ENCODE peak calls at places on chromosomes 5 and 9, in six cellular contexts. H is epithelial cell of esophagus; T is IMR-90; W is SHP77; L is stimulated activated naive CD8-positive, alpha-beta T cell treated with anti-CD3 and anti-CD28 coated beads, Interleukin-15, amount 100 ng/mL, for 72 hours; Y is SIG-M5. U is an unnamed sample.

GRCh38 chr9:114002271-114002985 is 75.7 kb downstream of the AMBP start:
- DNase-seq in T (no peak), L (no peak), H (no peak), W (no peak), Y (no peak), U (no peak)

GRCh38 chr5:113081881-113082546 is 105.4 kb downstream of the DCP2 start:
- DNase-seq in W (no peak), T (peak), H (peak), L (no peak), Y (no peak), U (no peak)

GRCh38 chr5:32712463-32713395 is 1.6 kb downstream of the NPR3 start:
- DNase-seq in H (peak), L (no peak), Y (no peak), T (peak), W (no peak), U (no peak)

GRCh38 chr9:128341435-128341849 is 1.1 kb downstream of the SLC27A4 start:
- DNase-seq in Y (no peak), W (peak), H (peak), T (peak), L (peak), U (no peak)

GRCh38 chr5:170143091-170143490 is 37.4 kb downstream of the FOXI1 start:
- DNase-seq in H (no peak), L (no peak), Y (no peak), W (no peak), T (no peak), U (no peak)

GRCh38 chr9:87602933-87603643 is 105.4 kb downstream of the DAPK1 start:
- DNase-seq in H (no peak), T (no peak), Y (no peak), L (no peak), W (no peak), U (no peak)

GRCh38 chr5:100479079-100479688 is 56.0 kb upstream of the FAM174A start:
- DNase-seq in Y (no peak), H (peak), T (peak), L (no peak), W (peak), U (peak)

GRCh38 chr9:137167752-137168574 is 1.9 kb downstream of the LRRC26 start:
- DNase-seq in L (no peak), T (no peak), Y (no peak), W (peak), H (no peak), U (no peak)

GRCh38 chr5:34436761-34437501 is 219.2 kb upstream of the RAI14 start:
- DNase-seq in Y (no peak), T (peak), W (no peak), H (no peak), L (no peak), U (peak)